ENCODE peak calls at places on chromosomes 6 and 20, in six cellular contexts. One of them, this sample, is unnamed.
A peak's percentile ranks its signal among the peaks of the same experiment; 100 is the strongest.

GRCh38 chr6:91442342-91442741 is 855.5 kb upstream of the MAP3K7 start:
- DNase-seq in fibroblast of gingiva: no peak
- DNase-seq in SW480: no peak
- DNase-seq in NCI-H2081: no peak
- DNase-seq in HCT116: no peak
- DNase-seq in GM13977: peak; percentile 12
- DNase-seq in this sample: no peak

GRCh38 chr6:33080127-33081089 is 4.6 kb downstream of the HLA-DPB1 start:
- DNase-seq in fibroblast of gingiva: peak; percentile 67
- DNase-seq in SW480: no peak
- DNase-seq in NCI-H2081: no peak
- DNase-seq in HCT116: no peak
- DNase-seq in GM13977: no peak
- DNase-seq in this sample: no peak

GRCh38 chr20:5991623-5992441 is 41.4 kb downstream of the MCM8 start:
- DNase-seq in fibroblast of gingiva: no peak
- DNase-seq in SW480: no peak
- DNase-seq in NCI-H2081: no peak
- DNase-seq in HCT116: no peak
- DNase-seq in GM13977: no peak
- DNase-seq in this sample: no peak

GRCh38 chr6:119348308-119349040 is 1.1 kb downstream of the MAN1A1 start:
- DNase-seq in fibroblast of gingiva: no peak
- DNase-seq in SW480: peak; percentile 31
- DNase-seq in NCI-H2081: no peak
- DNase-seq in HCT116: no peak
- DNase-seq in GM13977: peak; percentile 67
- DNase-seq in this sample: no peak

GRCh38 chr6:89895273-89895874 is 1.1 kb downstream of the GJA10 start:
- DNase-seq in fibroblast of gingiva: peak; percentile 26
- DNase-seq in SW480: peak; percentile 21
- DNase-seq in NCI-H2081: no peak
- DNase-seq in HCT116: no peak
- DNase-seq in GM13977: no peak
- DNase-seq in this sample: peak; percentile 33

GRCh38 chr20:33944914-33945313 is 48.8 kb upstream of the RALY start:
- DNase-seq in fibroblast of gingiva: no peak
- DNase-seq in SW480: no peak
- DNase-seq in NCI-H2081: no peak
- DNase-seq in HCT116: no peak
- DNase-seq in GM13977: no peak
- DNase-seq in this sample: no peak

GRCh38 chr6:155371230-155371629 is 56.9 kb upstream of the TFB1M start:
- DNase-seq in fibroblast of gingiva: no peak
- DNase-seq in SW480: no peak
- DNase-seq in NCI-H2081: no peak
- DNase-seq in HCT116: no peak
- DNase-seq in GM13977: no peak
- DNase-seq in this sample: no peak

GRCh38 chr6:137806914-137807682 is 60.0 kb upstream of the TNFAIP3 start:
- DNase-seq in fibroblast of gingiva: no peak
- DNase-seq in SW480: no peak
- DNase-seq in NCI-H2081: no peak
- DNase-seq in HCT116: no peak
- DNase-seq in GM13977: no peak
- DNase-seq in this sample: no peak

GRCh38 chr20:2874456-2874855 is 1.2 kb downstream of the PTPRA start:
- DNase-seq in fibroblast of gingiva: no peak
- DNase-seq in SW480: no peak
- DNase-seq in NCI-H2081: no peak
- DNase-seq in HCT116: no peak
- DNase-seq in GM13977: no peak
- DNase-seq in this sample: no peak

GRCh38 chr20:9206486-9206885 is 137.6 kb downstream of the PLCB4 start:
- DNase-seq in fibroblast of gingiva: no peak
- DNase-seq in SW480: no peak
- DNase-seq in NCI-H2081: no peak
- DNase-seq in HCT116: no peak
- DNase-seq in GM13977: no peak
- DNase-seq in this sample: no peak

GRCh38 chr20:32139947-32140346 is 30.4 kb downstream of the TM9SF4 start:
- DNase-seq in fibroblast of gingiva: no peak
- DNase-seq in SW480: no peak
- DNase-seq in NCI-H2081: no peak
- DNase-seq in HCT116: no peak
- DNase-seq in GM13977: no peak
- DNase-seq in this sample: no peak

GRCh38 chr6:44180406-44180805 is 21.8 kb downstream of the CAPN11 start:
- DNase-seq in fibroblast of gingiva: no peak
- DNase-seq in SW480: no peak
- DNase-seq in NCI-H2081: no peak
- DNase-seq in HCT116: no peak
- DNase-seq in GM13977: no peak
- DNase-seq in this sample: no peak

GRCh38 chr6:104887350-104887749 is 27.6 kb upstream of the HACE1 start:
- DNase-seq in fibroblast of gingiva: peak; percentile 3
- DNase-seq in SW480: peak; percentile 14
- DNase-seq in NCI-H2081: no peak
- DNase-seq in HCT116: no peak
- DNase-seq in GM13977: peak; percentile 24
- DNase-seq in this sample: peak; percentile 38